ENCODE peak calls at places on chromosome 19, in five cellular contexts. P is astrocyte of the spinal cord; O is bronchial epithelial cell; T is CD8-positive, alpha-beta memory T cell; R is PC-3. L is an unnamed sample.
A peak's percentile ranks its signal among the peaks of the same experiment; 100 is the strongest.

GRCh38 chr19:2422951-2423880 is 4.2 kb downstream of the TIMM13 start:
- DNase-seq in P (no peak), R (no peak), T (no peak), O (no peak), L (no peak)

GRCh38 chr19:7199613-7200533 is 94.3 kb downstream of the INSR start:
- DNase-seq in O (no peak), R (no peak), T (no peak), P (no peak), L (no peak)

GRCh38 chr19:43527860-43528622 is 1.0 kb upstream of the ETHE1 start:
- DNase-seq in P (no peak), T (no peak), R (peak; percentile 3), O (no peak), L (no peak)

GRCh38 chr19:2495130-2495641 is 19.3 kb downstream of the GADD45B start:
- DNase-seq in T (no peak), P (peak; percentile 61), R (peak; percentile 71), O (peak; percentile 37), L (no peak)

GRCh38 chr19:17775991-17776803 is 18.7 kb upstream of the B3GNT3 start:
- DNase-seq in R (peak; percentile 37), T (no peak), O (no peak), P (no peak), L (no peak)

GRCh38 chr19:6362351-6362801 is 1.0 kb downstream of the CLPP start:
- DNase-seq in P (no peak), O (no peak), R (no peak), T (peak; percentile 72), L (no peak)

GRCh38 chr19:3818479-3818878 is 32.3 kb upstream of the MATK start:
- DNase-seq in O (peak; percentile 42), P (peak; percentile 6), R (peak; percentile 48), T (no peak), L (peak; percentile 13)

GRCh38 chr19:2099937-2100718 is 3.4 kb downstream of the IZUMO4 start:
- DNase-seq in T (no peak), R (no peak), P (no peak), O (no peak), L (no peak)

GRCh38 chr19:16895467-16896097 is 6.8 kb downstream of the F2RL3 start:
- DNase-seq in O (no peak), T (no peak), P (peak; percentile 3), R (no peak), L (no peak)

GRCh38 chr19:54955356-54955755 is 8.0 kb upstream of the NLRP7 start:
- DNase-seq in P (peak; percentile 11), O (no peak), R (no peak), T (no peak), L (no peak)

GRCh38 chr19:35669566-35669965 is 3.2 kb downstream of the UPK1A start:
- DNase-seq in R (no peak), T (no peak), O (no peak), P (no peak), L (no peak)

GRCh38 chr19:48401277-48401676 is 7.8 kb downstream of the GRIN2D start:
- DNase-seq in R (no peak), T (no peak), O (no peak), P (no peak), L (no peak)

GRCh38 chr19:50202962-50203280 is 501 bp upstream of the MYH14 start:
- DNase-seq in P (no peak), R (no peak), O (no peak), T (no peak), L (no peak)

GRCh38 chr19:6663236-6664187 is 6.4 kb downstream of the TNFSF14 start:
- DNase-seq in T (peak; percentile 69), P (no peak), O (no peak), R (peak; percentile 28), L (no peak)

GRCh38 chr19:23686622-23687423 is at the start of gene ZNF675:
- DNase-seq in P (peak; percentile 91), O (peak; percentile 84), R (peak; percentile 93), T (peak; percentile 94), L (peak; percentile 65)

GRCh38 chr19:38528213-38528755 is 89.5 kb downstream of the MAP4K1 start:
- DNase-seq in R (no peak), O (no peak), T (no peak), P (no peak), L (no peak)

GRCh38 chr19:55585658-55586339 is 5.2 kb upstream of the ZNF579 start:
- DNase-seq in R (no peak), O (no peak), P (peak; percentile 84), T (peak; percentile 62), L (no peak)

GRCh38 chr19:3057275-3057714 is 5.0 kb downstream of the TLE5 start:
- DNase-seq in T (no peak), R (peak; percentile 21), P (peak; percentile 73), O (peak; percentile 23), L (no peak)

GRCh38 chr19:55406869-55407624 is 541 bp downstream of the UBE2S start:
- DNase-seq in O (no peak), P (peak; percentile 25), T (no peak), R (no peak), L (no peak)

GRCh38 chr19:43662487-43662886 is 7.5 kb downstream of the PLAUR start:
- DNase-seq in O (no peak), P (no peak), T (no peak), R (peak; percentile 16), L (no peak)

GRCh38 chr19:7618366-7618765 is 11.0 kb downstream of the XAB2 start:
- DNase-seq in P (no peak), O (no peak), R (peak; percentile 15), T (no peak), L (no peak)

GRCh38 chr19:42601811-42602443 is 7.2 kb upstream of the CEACAM8 start:
- DNase-seq in O (peak; percentile 21), P (no peak), T (no peak), R (peak; percentile 44), L (no peak)

GRCh38 chr19:17107546-17108452 is 32.2 kb downstream of the MYO9B start:
- DNase-seq in R (peak; percentile 99), T (no peak), O (peak; percentile 96), P (peak; percentile 99), L (peak; percentile 95)

GRCh38 chr19:13794388-13794751 is 873 bp upstream of the ZSWIM4 start:
- DNase-seq in P (peak; percentile 92), R (peak; percentile 63), T (no peak), O (peak; percentile 77), L (peak; percentile 83)

GRCh38 chr19:46946611-46947238 is 72.9 kb upstream of the NPAS1 start:
- DNase-seq in R (no peak), T (no peak), O (no peak), P (no peak), L (no peak)

GRCh38 chr19:21838646-21839045 is 2.7 kb upstream of the ZNF43 start:
- DNase-seq in R (no peak), P (no peak), O (no peak), T (no peak), L (no peak)

DNA sequence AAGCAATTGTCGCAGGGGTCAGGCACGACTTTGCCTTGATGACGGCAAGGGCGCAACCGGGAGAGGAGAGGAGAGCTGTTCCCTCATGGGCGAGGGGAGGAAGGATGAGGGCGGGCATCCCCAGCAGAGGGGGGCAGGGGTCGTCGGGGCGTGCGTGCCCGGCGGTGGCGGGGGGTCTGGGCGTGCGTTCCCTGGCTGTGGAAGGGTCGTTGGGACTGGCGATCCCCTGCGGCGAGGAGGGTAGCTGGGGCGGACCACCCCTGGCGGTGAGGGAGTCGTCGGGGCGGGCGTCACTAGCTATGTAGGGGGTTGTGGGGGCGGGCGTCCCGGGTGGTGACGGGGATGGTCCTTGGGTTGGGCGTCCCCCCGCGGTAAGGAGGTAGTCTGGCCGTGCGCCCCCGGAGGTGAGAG is 1.7 kb downstream of the COMP start:
- DNase-seq in T (no peak), P (no peak), R (no peak), O (no peak), L (no peak)
- H3K4me3 ChIP-seq in T (no peak overlapping the region), P (no peak overlapping the region), R (no peak overlapping the region), O (no peak overlapping the region), L (peak overlapping the region; percentile 60)

GRCh38 chr19:10027158-10027997 is 14.1 kb downstream of the RDH8 start:
- DNase-seq in R (peak; percentile 98), T (peak; percentile 77), P (peak; percentile 90), O (peak; percentile 82), L (peak; percentile 72)
- H3K4me3 ChIP-seq in R (peak overlapping the region; percentile 43), T (no peak overlapping the region), P (no peak overlapping the region), O (no peak overlapping the region), L (no peak overlapping the region)

DNA sequence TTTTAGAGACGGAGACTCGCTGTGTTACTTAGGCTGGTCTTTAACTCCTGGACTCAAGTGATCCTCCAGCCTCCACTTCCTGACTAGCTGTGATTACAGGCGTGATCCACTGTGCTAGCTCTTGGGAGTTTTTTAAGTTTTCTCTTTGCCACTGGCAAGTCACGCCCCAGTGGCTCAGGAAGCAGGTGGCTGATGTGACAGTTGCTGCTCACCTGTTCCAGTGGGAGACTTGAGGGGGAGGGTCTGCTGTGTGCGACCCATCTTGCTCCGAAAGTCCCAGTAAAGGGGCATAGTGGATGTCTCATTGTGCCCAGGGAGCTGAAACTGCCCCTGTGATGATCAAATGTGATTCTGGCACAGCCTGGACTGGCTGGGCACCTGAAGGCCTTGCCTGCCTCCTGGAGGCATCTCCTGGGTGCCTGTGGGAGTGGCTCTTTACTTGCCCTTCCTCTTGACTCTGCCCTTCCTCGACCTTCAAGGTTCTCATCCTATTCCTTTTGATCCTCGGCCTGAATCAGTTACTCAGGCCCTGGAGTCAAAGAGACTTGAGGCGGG is 7.8 kb downstream of the SMARCA4 start:
- DNase-seq in T (no peak), P (no peak), R (no peak), O (no peak), L (no peak)
- H3K4me3 ChIP-seq in T (no peak overlapping the region), P (no peak overlapping the region), R (no peak overlapping the region), O (no peak overlapping the region), L (no peak overlapping the region)

GRCh38 chr19:40513741-40514315 is 47.0 kb downstream of the SPTBN4 start:
- DNase-seq in P (no peak), O (no peak), T (no peak), R (no peak), L (no peak)

GRCh38 chr19:40512110-40512472 is 45.3 kb downstream of the SPTBN4 start:
- DNase-seq in R (no peak), O (no peak), T (no peak), P (no peak), L (no peak)

GRCh38 chr19:40513345-40513678 is 46.5 kb downstream of the SPTBN4 start:
- DNase-seq in T (no peak), R (no peak), O (no peak), P (no peak), L (no peak)

GRCh38 chr19:40511487-40511886 is 44.7 kb downstream of the SPTBN4 start:
- DNase-seq in T (no peak), R (no peak), P (no peak), O (no peak), L (no peak)

GRCh38 chr19:40512473-40513344 is 45.9 kb downstream of the SPTBN4 start:
- DNase-seq in T (no peak), P (peak; percentile 4), R (no peak), O (no peak), L (no peak)
- H3K4me3 ChIP-seq in T (no peak overlapping the region), P (no peak overlapping the region), R (no peak overlapping the region), O (no peak overlapping the region), L (no peak overlapping the region)

GRCh38 chr19:29680937-29681336 is 15.7 kb downstream of the PLEKHF1 start:
- DNase-seq in O (no peak), T (no peak), R (no peak), P (no peak), L (no peak)

GRCh38 chr19:29681422-29682235 is 16.4 kb downstream of the PLEKHF1 start:
- DNase-seq in T (no peak), O (no peak), R (no peak), P (no peak), L (no peak)

GRCh38 chr19:29678484-29679106 is 13.3 kb downstream of the PLEKHF1 start:
- DNase-seq in P (no peak), T (no peak), O (no peak), R (no peak), L (no peak)

GRCh38 chr19:29680447-29680846 is 15.2 kb downstream of the PLEKHF1 start:
- DNase-seq in R (no peak), P (no peak), T (peak; percentile 90), O (no peak), L (no peak)

GRCh38 chr19:29679598-29680210 is 14.4 kb downstream of the PLEKHF1 start:
- DNase-seq in P (no peak), T (no peak), O (no peak), R (no peak), L (no peak)
- H3K4me3 ChIP-seq in P (no peak overlapping the region), T (peak overlapping the region; percentile 50), O (no peak overlapping the region), R (no peak overlapping the region), L (no peak overlapping the region)